ENCODE peak calls at places on chromosomes 16 and 17, in nine cellular contexts. L is neural progenitor cell; Z is osteocyte; W is SIG-M5; R is NCI-H460; C is HT1080; Q is activated CD8-positive, alpha-beta memory T cell treated with anti-CD3 and anti-CD28 coated beads for 48 hours; M is activated effector memory CD4-positive, alpha-beta T cell treated with anti-CD3 and anti-CD28 coated beads, Interleukin-2, amount 50 U/mL, for 16 hours; A is Daoy. F is an unnamed sample.

GRCh38 chr17:7889166-7889584 is 586 bp downstream of the CHD3 start:
- DNase-seq in L (peak; percentile 88), Z (peak; percentile 96), W (no peak), R (peak; percentile 88), C (peak; percentile 78), Q (no peak), M (peak; percentile 78), A (peak; percentile 88), F (peak; percentile 96)

GRCh38 chr17:42679001-42679491 is 2.3 kb upstream of the PLEKHH3 start:
- DNase-seq in L (peak; percentile 63), Z (no peak), W (no peak), R (peak; percentile 38), C (no peak), Q (peak; percentile 31), M (peak; percentile 80), A (peak; percentile 49), F (no peak)

GRCh38 chr17:57283203-57283971 is 27.1 kb downstream of the MSI2 start:
- DNase-seq in L (peak; percentile 37), Z (no peak), W (no peak), R (no peak), C (no peak), Q (no peak), M (no peak), A (no peak), F (no peak)

GRCh38 chr17:79755591-79755990 is 22.4 kb upstream of the CBX2 start:
- DNase-seq in L (no peak), Z (no peak), W (no peak), R (no peak), C (no peak), Q (no peak), M (no peak), A (no peak), F (no peak)

GRCh38 chr16:68246671-68247070 is 1.5 kb downstream of the PLA2G15 start:
- DNase-seq in L (no peak), Z (no peak), W (no peak), R (no peak), C (no peak), Q (no peak), M (no peak), A (no peak), F (no peak)

GRCh38 chr16:11698271-11698689 is 30.0 kb downstream of the SNN start:
- DNase-seq in L (no peak), Z (peak; percentile 59), W (no peak), R (no peak), C (peak; percentile 51), Q (peak; percentile 7), M (no peak), A (peak; percentile 20), F (no peak)

GRCh38 chr17:76153640-76154039 is 12.6 kb upstream of the FOXJ1 start:
- DNase-seq in L (peak; percentile 57), Z (no peak), W (no peak), R (no peak), C (no peak), Q (no peak), M (no peak), A (no peak), F (no peak)

GRCh38 chr16:17474572-17474971 is 3.8 kb upstream of the XYLT1 start:
- DNase-seq in L (peak; percentile 37), Z (no peak), W (no peak), R (no peak), C (no peak), Q (no peak), M (no peak), A (no peak), F (no peak)

GRCh38 chr16:3119286-3119685 is 6.9 kb downstream of the ZNF205 start:
- DNase-seq in L (no peak), Z (no peak), W (no peak), R (no peak), C (no peak), Q (no peak), M (no peak), A (no peak), F (no peak)

GRCh38 chr16:83231771-83232170 is 576.0 kb upstream of the HSBP1 start:
- DNase-seq in L (no peak), Z (no peak), W (no peak), R (no peak), C (no peak), Q (no peak), M (no peak), A (no peak), F (no peak)

GRCh38 chr17:67854378-67854777 is 29.1 kb downstream of the BPTF start:
- DNase-seq in L (no peak), Z (no peak), W (no peak), R (no peak), C (no peak), Q (no peak), M (no peak), A (no peak), F (no peak)

GRCh38 chr16:12503201-12503600 is 300.5 kb downstream of the CPPED1 start:
- DNase-seq in L (no peak), Z (no peak), W (no peak), R (no peak), C (no peak), Q (no peak), M (no peak), A (no peak), F (no peak)

GRCh38 chr16:66682271-66682670 is 14.3 kb downstream of the CMTM4 start:
- DNase-seq in L (no peak), Z (no peak), W (no peak), R (no peak), C (no peak), Q (no peak), M (no peak), A (no peak), F (no peak)

GRCh38 chr16:64712027-64712426 is 409.8 kb downstream of the CDH11 start:
- DNase-seq in L (no peak), Z (no peak), W (no peak), R (no peak), C (no peak), Q (no peak), M (no peak), A (peak; percentile 11), F (no peak)

GRCh38 chr17:1905190-1905919 is 75.5 kb downstream of the RPA1 start:
- DNase-seq in L (peak; percentile 73), Z (no peak), W (no peak), R (no peak), C (no peak), Q (no peak), M (no peak), A (no peak), F (no peak)

GRCh38 chr16:3152022-3152272 is 17.1 kb downstream of the ZNF213 start:
- DNase-seq in L (no peak), Z (no peak), W (no peak), R (no peak), C (no peak), Q (no peak), M (peak; percentile 69), A (no peak), F (no peak)

GRCh38 chr16:65598626-65599025 is 476.8 kb upstream of the CDH11 start:
- DNase-seq in L (peak; percentile 86), Z (no peak), W (no peak), R (no peak), C (no peak), Q (no peak), M (no peak), A (peak; percentile 4), F (peak; percentile 60)

GRCh38 chr16:4768549-4769305 is 1.8 kb upstream of the ZNF500 start:
- DNase-seq in L (peak; percentile 98), Z (peak; percentile 98), W (no peak), R (peak; percentile 96), C (peak; percentile 91), Q (peak; percentile 74), M (peak; percentile 95), A (peak; percentile 96), F (peak; percentile 100)

GRCh38 chr17:78378225-78379133 is at the start of gene PGS1:
- DNase-seq in L (peak; percentile 84), Z (peak; percentile 92), W (no peak), R (peak; percentile 63), C (peak; percentile 56), Q (peak; percentile 69), M (peak; percentile 94), A (peak; percentile 85), F (no peak)

GRCh38 chr17:6303664-6304063 is 131.3 kb downstream of the AIPL1 start:
- DNase-seq in L (peak; percentile 77), Z (no peak), W (no peak), R (peak; percentile 22), C (no peak), Q (no peak), M (no peak), A (peak; percentile 59), F (no peak)

GRCh38 chr16:50102046-50102756 is 36.4 kb downstream of the HEATR3 start:
- DNase-seq in L (no peak), Z (no peak), W (no peak), R (no peak), C (peak; percentile 71), Q (no peak), M (no peak), A (peak; percentile 6), F (no peak)

GRCh38 chr17:38584350-38584925 is 21.3 kb downstream of the SRCIN1 start:
- DNase-seq in L (peak; percentile 75), Z (no peak), W (no peak), R (peak; percentile 66), C (peak; percentile 40), Q (no peak), M (peak; percentile 86), A (peak; percentile 68), F (no peak)

GRCh38 chr16:70589998-70590471 is 56.3 kb upstream of the IL34 start:
- DNase-seq in L (no peak), Z (peak; percentile 88), W (no peak), R (no peak), C (no peak), Q (no peak), M (no peak), A (peak; percentile 63), F (no peak)

GRCh38 chr17:71855000-71855399 is 265.8 kb upstream of the SOX9 start:
- DNase-seq in L (peak; percentile 3), Z (no peak), W (no peak), R (no peak), C (no peak), Q (no peak), M (no peak), A (no peak), F (no peak)

GRCh38 chr16:88344411-88345030 is 38.2 kb upstream of the ZNF469 start:
- DNase-seq in L (no peak), Z (no peak), W (no peak), R (no peak), C (no peak), Q (no peak), M (no peak), A (no peak), F (no peak)

GRCh38 chr16:51762081-51762995 is 611.3 kb upstream of the SALL1 start:
- DNase-seq in L (peak; percentile 93), Z (peak; percentile 92), W (no peak), R (peak; percentile 50), C (peak; percentile 59), Q (peak; percentile 13), M (peak; percentile 73), A (peak; percentile 80), F (peak; percentile 91)

GRCh38 chr17:17994271-17994670 is 21.6 kb downstream of the DRC3 start:
- DNase-seq in L (peak; percentile 82), Z (no peak), W (no peak), R (no peak), C (peak; percentile 15), Q (no peak), M (no peak), A (peak; percentile 40), F (no peak)

GRCh38 chr17:376936-377863 is 24.6 kb upstream of the RPH3AL start:
- DNase-seq in L (peak; percentile 32), Z (no peak), W (no peak), R (peak; percentile 92), C (no peak), Q (no peak), M (no peak), A (no peak), F (no peak)